ENCODE peak calls at places on chromosomes 2 and 18, in nine cellular contexts. One of them, this sample, is unnamed.

GRCh38 chr18:8999872-9000271 is 102.6 kb upstream of the NDUFV2 start:
- DNase-seq in dorsolateral prefrontal cortex: no peak
- DNase-seq in stomach: no peak
- DNase-seq in AG04450: no peak
- DNase-seq in left lung: no peak
- DNase-seq in retinal pigment epithelial cell: no peak
- DNase-seq in mammary epithelial cell: no peak
- DNase-seq in fibroblast of lung: no peak
- DNase-seq in sigmoid colon: no peak
- DNase-seq in this sample: no peak

GRCh38 chr2:127675335-127676261 is at the start of gene LIMS2:
- DNase-seq in mammary epithelial cell: no peak
- DNase-seq in stomach: peak; percentile 30
- DNase-seq in retinal pigment epithelial cell: no peak
- DNase-seq in sigmoid colon: peak; percentile 87
- DNase-seq in fibroblast of lung: no peak
- DNase-seq in dorsolateral prefrontal cortex: no peak
- DNase-seq in AG04450: no peak
- DNase-seq in left lung: peak; percentile 76
- DNase-seq in this sample: peak; percentile 49

GRCh38 chr2:20393986-20394385 is 43.3 kb upstream of the PUM2 start:
- DNase-seq in dorsolateral prefrontal cortex: no peak
- DNase-seq in mammary epithelial cell: no peak
- DNase-seq in stomach: no peak
- DNase-seq in AG04450: no peak
- DNase-seq in retinal pigment epithelial cell: no peak
- DNase-seq in left lung: no peak
- DNase-seq in fibroblast of lung: no peak
- DNase-seq in sigmoid colon: peak; percentile 35
- DNase-seq in this sample: no peak

GRCh38 chr2:142571934-142572333 is 305.5 kb upstream of the KYNU start:
- DNase-seq in mammary epithelial cell: no peak
- DNase-seq in stomach: no peak
- DNase-seq in retinal pigment epithelial cell: no peak
- DNase-seq in left lung: no peak
- DNase-seq in fibroblast of lung: no peak
- DNase-seq in sigmoid colon: no peak
- DNase-seq in dorsolateral prefrontal cortex: no peak
- DNase-seq in AG04450: no peak
- DNase-seq in this sample: no peak

GRCh38 chr2:81894451-81894990 is 1590.0 kb upstream of the LRRTM1 start:
- DNase-seq in sigmoid colon: no peak
- DNase-seq in retinal pigment epithelial cell: no peak
- DNase-seq in mammary epithelial cell: no peak
- DNase-seq in left lung: no peak
- DNase-seq in AG04450: peak; percentile 1
- DNase-seq in fibroblast of lung: peak; percentile 70
- DNase-seq in stomach: no peak
- DNase-seq in dorsolateral prefrontal cortex: no peak
- DNase-seq in this sample: no peak

GRCh38 chr18:80247403-80247916 is at the start of gene PARD6G:
- DNase-seq in fibroblast of lung: peak; percentile 64
- DNase-seq in retinal pigment epithelial cell: no peak
- DNase-seq in stomach: peak; percentile 84
- DNase-seq in AG04450: peak; percentile 20
- DNase-seq in dorsolateral prefrontal cortex: peak; percentile 90
- DNase-seq in sigmoid colon: peak; percentile 93
- DNase-seq in mammary epithelial cell: peak; percentile 59
- DNase-seq in left lung: peak; percentile 91
- DNase-seq in this sample: peak; percentile 75

GRCh38 chr2:174788291-174788929 is 24.1 kb upstream of the CHRNA1 start:
- DNase-seq in sigmoid colon: no peak
- DNase-seq in mammary epithelial cell: no peak
- DNase-seq in left lung: no peak
- DNase-seq in retinal pigment epithelial cell: no peak
- DNase-seq in AG04450: no peak
- DNase-seq in stomach: no peak
- DNase-seq in dorsolateral prefrontal cortex: no peak
- DNase-seq in fibroblast of lung: peak; percentile 66
- DNase-seq in this sample: no peak

GRCh38 chr2:136765736-136766323 is 485 bp downstream of the THSD7B start:
- DNase-seq in stomach: no peak
- DNase-seq in retinal pigment epithelial cell: no peak
- DNase-seq in mammary epithelial cell: no peak
- DNase-seq in fibroblast of lung: no peak
- DNase-seq in dorsolateral prefrontal cortex: no peak
- DNase-seq in sigmoid colon: no peak
- DNase-seq in AG04450: no peak
- DNase-seq in left lung: peak; percentile 65
- DNase-seq in this sample: peak; percentile 1

GRCh38 chr2:95281786-95282185 is 7.5 kb downstream of the PROM2 start:
- DNase-seq in stomach: no peak
- DNase-seq in sigmoid colon: no peak
- DNase-seq in dorsolateral prefrontal cortex: no peak
- DNase-seq in mammary epithelial cell: no peak
- DNase-seq in AG04450: no peak
- DNase-seq in left lung: no peak
- DNase-seq in retinal pigment epithelial cell: no peak
- DNase-seq in fibroblast of lung: no peak
- DNase-seq in this sample: no peak

GRCh38 chr2:134774786-134775641 is 56.2 kb upstream of the TMEM163 start:
- DNase-seq in stomach: peak; percentile 42
- DNase-seq in dorsolateral prefrontal cortex: no peak
- DNase-seq in retinal pigment epithelial cell: no peak
- DNase-seq in left lung: no peak
- DNase-seq in sigmoid colon: no peak
- DNase-seq in AG04450: no peak
- DNase-seq in fibroblast of lung: no peak
- DNase-seq in mammary epithelial cell: peak; percentile 87
- DNase-seq in this sample: peak; percentile 23

GRCh38 chr2:112491946-112492345 is 10.0 kb downstream of the TTL start:
- DNase-seq in fibroblast of lung: no peak
- DNase-seq in retinal pigment epithelial cell: no peak
- DNase-seq in mammary epithelial cell: no peak
- DNase-seq in sigmoid colon: no peak
- DNase-seq in stomach: no peak
- DNase-seq in AG04450: no peak
- DNase-seq in left lung: no peak
- DNase-seq in dorsolateral prefrontal cortex: no peak
- DNase-seq in this sample: no peak

GRCh38 chr18:71450258-71450657 is 1093.9 kb downstream of the CBLN2 start:
- DNase-seq in mammary epithelial cell: no peak
- DNase-seq in left lung: no peak
- DNase-seq in stomach: no peak
- DNase-seq in sigmoid colon: no peak
- DNase-seq in dorsolateral prefrontal cortex: no peak
- DNase-seq in AG04450: no peak
- DNase-seq in fibroblast of lung: no peak
- DNase-seq in retinal pigment epithelial cell: no peak
- DNase-seq in this sample: no peak

GRCh38 chr2:105732096-105732495 is 12.6 kb upstream of the NCK2 start:
- DNase-seq in sigmoid colon: no peak
- DNase-seq in fibroblast of lung: no peak
- DNase-seq in retinal pigment epithelial cell: no peak
- DNase-seq in stomach: no peak
- DNase-seq in dorsolateral prefrontal cortex: no peak
- DNase-seq in left lung: no peak
- DNase-seq in AG04450: no peak
- DNase-seq in mammary epithelial cell: peak; percentile 73
- DNase-seq in this sample: peak; percentile 72

GRCh38 chr18:52190630-52191029 is 149.4 kb upstream of the DCC start:
- DNase-seq in mammary epithelial cell: no peak
- DNase-seq in dorsolateral prefrontal cortex: no peak
- DNase-seq in AG04450: no peak
- DNase-seq in fibroblast of lung: no peak
- DNase-seq in retinal pigment epithelial cell: no peak
- DNase-seq in left lung: no peak
- DNase-seq in stomach: no peak
- DNase-seq in sigmoid colon: no peak
- DNase-seq in this sample: no peak

GRCh38 chr2:73084971-73085370 is 13.5 kb upstream of the SFXN5 start:
- DNase-seq in fibroblast of lung: no peak
- DNase-seq in dorsolateral prefrontal cortex: no peak
- DNase-seq in mammary epithelial cell: no peak
- DNase-seq in left lung: no peak
- DNase-seq in stomach: no peak
- DNase-seq in sigmoid colon: no peak
- DNase-seq in AG04450: no peak
- DNase-seq in retinal pigment epithelial cell: no peak
- DNase-seq in this sample: no peak

GRCh38 chr18:6624271-6624670 is 105.2 kb upstream of the ARHGAP28 start:
- DNase-seq in dorsolateral prefrontal cortex: no peak
- DNase-seq in sigmoid colon: no peak
- DNase-seq in left lung: no peak
- DNase-seq in AG04450: no peak
- DNase-seq in retinal pigment epithelial cell: no peak
- DNase-seq in fibroblast of lung: peak; percentile 87
- DNase-seq in mammary epithelial cell: peak; percentile 53
- DNase-seq in stomach: no peak
- DNase-seq in this sample: peak; percentile 84

DNA sequence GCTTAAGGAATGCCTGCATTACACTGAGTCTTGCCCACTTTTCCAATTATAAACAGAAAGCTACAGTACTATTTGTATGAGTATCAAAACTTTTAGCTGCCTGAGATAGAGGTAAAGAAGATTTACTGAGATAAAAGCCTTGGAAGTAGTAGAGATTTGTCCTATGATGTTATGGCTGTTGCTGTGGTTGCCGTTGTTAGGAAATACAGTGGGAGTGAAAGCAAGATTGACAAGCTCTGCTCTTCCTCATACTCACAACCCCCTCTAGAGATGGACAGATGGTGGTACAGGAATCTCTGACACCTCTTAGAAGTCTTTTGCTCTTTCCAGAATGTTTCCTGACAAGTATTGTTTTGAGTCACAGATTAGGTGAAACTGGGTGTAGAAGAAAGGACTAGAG is 242.5 kb downstream of the RPIA start:
- DNase-seq in stomach: no peak
- DNase-seq in AG04450: no peak
- DNase-seq in sigmoid colon: no peak
- DNase-seq in retinal pigment epithelial cell: no peak
- DNase-seq in mammary epithelial cell: peak; percentile 9
- DNase-seq in dorsolateral prefrontal cortex: no peak
- DNase-seq in left lung: no peak
- DNase-seq in fibroblast of lung: no peak
- DNase-seq in this sample: peak; percentile 6
- TF ChIP-seq CTCF in stomach: no peak
- TF ChIP-seq CTCF in AG04450: no peak
- TF ChIP-seq CTCF in sigmoid colon: no peak
- TF ChIP-seq CTCF in retinal pigment epithelial cell: no peak
- TF ChIP-seq CTCF in mammary epithelial cell: no peak
- TF ChIP-seq CTCF in dorsolateral prefrontal cortex: no peak
- TF ChIP-seq CTCF in left lung: no peak
- TF ChIP-seq CTCF in fibroblast of lung: peak; percentile 13
- TF ChIP-seq CTCF in this sample: no peak

GRCh38 chr2:196259507-196260481 is 88.4 kb upstream of the STK17B start:
- DNase-seq in AG04450: no peak
- DNase-seq in sigmoid colon: no peak
- DNase-seq in dorsolateral prefrontal cortex: no peak
- DNase-seq in fibroblast of lung: peak; percentile 59
- DNase-seq in stomach: no peak
- DNase-seq in mammary epithelial cell: peak; percentile 56
- DNase-seq in left lung: no peak
- DNase-seq in retinal pigment epithelial cell: no peak
- DNase-seq in this sample: peak; percentile 87

GRCh38 chr2:196260546-196260945 is 89.2 kb upstream of the STK17B start:
- DNase-seq in sigmoid colon: no peak
- DNase-seq in left lung: no peak
- DNase-seq in mammary epithelial cell: no peak
- DNase-seq in retinal pigment epithelial cell: no peak
- DNase-seq in AG04450: no peak
- DNase-seq in fibroblast of lung: no peak
- DNase-seq in dorsolateral prefrontal cortex: no peak
- DNase-seq in stomach: no peak
- DNase-seq in this sample: no peak

GRCh38 chr2:196266351-196266750 is 95.0 kb upstream of the STK17B start:
- DNase-seq in fibroblast of lung: no peak
- DNase-seq in sigmoid colon: no peak
- DNase-seq in dorsolateral prefrontal cortex: no peak
- DNase-seq in retinal pigment epithelial cell: no peak
- DNase-seq in stomach: no peak
- DNase-seq in left lung: no peak
- DNase-seq in AG04450: no peak
- DNase-seq in mammary epithelial cell: peak; percentile 46
- DNase-seq in this sample: no peak

GRCh38 chr2:196263181-196263747 is 91.9 kb upstream of the STK17B start:
- DNase-seq in fibroblast of lung: peak; percentile 45
- DNase-seq in stomach: no peak
- DNase-seq in retinal pigment epithelial cell: no peak
- DNase-seq in left lung: no peak
- DNase-seq in mammary epithelial cell: peak; percentile 90
- DNase-seq in AG04450: no peak
- DNase-seq in sigmoid colon: no peak
- DNase-seq in dorsolateral prefrontal cortex: no peak
- DNase-seq in this sample: peak; percentile 56

GRCh38 chr2:196262606-196263005 is 91.2 kb upstream of the STK17B start:
- DNase-seq in mammary epithelial cell: no peak
- DNase-seq in sigmoid colon: no peak
- DNase-seq in left lung: no peak
- DNase-seq in stomach: no peak
- DNase-seq in AG04450: no peak
- DNase-seq in dorsolateral prefrontal cortex: no peak
- DNase-seq in fibroblast of lung: no peak
- DNase-seq in retinal pigment epithelial cell: no peak
- DNase-seq in this sample: no peak
- H3K4me3 ChIP-seq in mammary epithelial cell: no peak overlapping the region
- H3K4me3 ChIP-seq in sigmoid colon: no peak overlapping the region
- H3K4me3 ChIP-seq in left lung: no peak overlapping the region
- H3K4me3 ChIP-seq in stomach: no peak overlapping the region
- H3K4me3 ChIP-seq in AG04450: no peak overlapping the region
- H3K4me3 ChIP-seq in dorsolateral prefrontal cortex: no peak overlapping the region
- H3K4me3 ChIP-seq in fibroblast of lung: no peak overlapping the region
- H3K4me3 ChIP-seq in retinal pigment epithelial cell: no peak overlapping the region
- H3K4me3 ChIP-seq in this sample: no peak overlapping the region

DNA sequence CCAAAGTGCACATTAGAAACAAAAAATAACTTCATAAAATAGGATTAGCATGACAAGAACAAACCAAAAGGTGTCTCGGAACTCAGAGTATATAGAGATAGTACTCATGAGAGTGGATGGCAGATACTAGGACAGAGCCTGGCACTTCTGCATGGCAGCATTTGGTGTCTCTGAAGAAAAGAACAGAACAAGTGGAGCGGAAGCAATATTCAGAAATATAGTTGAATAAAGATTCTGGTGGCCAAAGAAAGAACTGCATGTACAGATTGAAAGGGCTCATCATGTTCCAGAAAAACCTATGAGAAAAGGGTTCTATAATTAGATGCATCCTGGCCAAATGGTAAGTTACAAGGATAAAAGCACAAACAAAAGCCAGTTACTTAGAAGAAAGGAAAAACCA is 90.9 kb downstream of the CCDC138 start:
- DNase-seq in dorsolateral prefrontal cortex: no peak
- DNase-seq in sigmoid colon: no peak
- DNase-seq in stomach: no peak
- DNase-seq in left lung: no peak
- DNase-seq in AG04450: no peak
- DNase-seq in retinal pigment epithelial cell: no peak
- DNase-seq in mammary epithelial cell: no peak
- DNase-seq in fibroblast of lung: no peak
- DNase-seq in this sample: no peak
- TF ChIP-seq CTCF in dorsolateral prefrontal cortex: no peak
- TF ChIP-seq CTCF in sigmoid colon: no peak
- TF ChIP-seq CTCF in stomach: no peak
- TF ChIP-seq CTCF in left lung: no peak
- TF ChIP-seq CTCF in AG04450: peak; percentile 12
- TF ChIP-seq CTCF in retinal pigment epithelial cell: no peak
- TF ChIP-seq CTCF in mammary epithelial cell: no peak
- TF ChIP-seq CTCF in fibroblast of lung: no peak
- TF ChIP-seq CTCF in this sample: no peak

GRCh38 chr18:3712485-3712884 is 262.5 kb downstream of the TGIF1 start:
- DNase-seq in AG04450: no peak
- DNase-seq in sigmoid colon: no peak
- DNase-seq in stomach: no peak
- DNase-seq in retinal pigment epithelial cell: peak; percentile 83
- DNase-seq in left lung: no peak
- DNase-seq in mammary epithelial cell: no peak
- DNase-seq in dorsolateral prefrontal cortex: no peak
- DNase-seq in fibroblast of lung: no peak
- DNase-seq in this sample: peak; percentile 15
- H3K4me3 ChIP-seq in AG04450: no peak overlapping the region
- H3K4me3 ChIP-seq in sigmoid colon: no peak overlapping the region
- H3K4me3 ChIP-seq in stomach: no peak overlapping the region
- H3K4me3 ChIP-seq in retinal pigment epithelial cell: no peak overlapping the region
- H3K4me3 ChIP-seq in left lung: no peak overlapping the region
- H3K4me3 ChIP-seq in mammary epithelial cell: no peak overlapping the region
- H3K4me3 ChIP-seq in dorsolateral prefrontal cortex: no peak overlapping the region
- H3K4me3 ChIP-seq in fibroblast of lung: no peak overlapping the region
- H3K4me3 ChIP-seq in this sample: no peak overlapping the region